ENCODE peak calls at places on chromosomes 12 and 14, in four cellular contexts. One of them, this sample, is unnamed.
A peak's percentile ranks its signal among the peaks of the same experiment; 100 is the strongest.

GRCh38 chr12:124750149-124750656 is 113.5 kb downstream of the SCARB1 start:
- DNase-seq in cerebellum: no peak
- DNase-seq in lung: no peak
- DNase-seq in AG04449: no peak
- DNase-seq in this sample: no peak

GRCh38 chr12:28936711-28937110 is 212.4 kb upstream of the FAR2 start:
- DNase-seq in AG04449: no peak
- DNase-seq in lung: no peak
- DNase-seq in cerebellum: peak; percentile 43
- DNase-seq in this sample: no peak

GRCh38 chr14:36647417-36647826 is 14.2 kb upstream of the PAX9 start:
- DNase-seq in cerebellum: no peak
- DNase-seq in lung: no peak
- DNase-seq in AG04449: no peak
- DNase-seq in this sample: no peak

GRCh38 chr14:50010752-50011151 is 105.6 kb downstream of the VCPKMT start:
- DNase-seq in lung: no peak
- DNase-seq in AG04449: no peak
- DNase-seq in cerebellum: no peak
- DNase-seq in this sample: no peak

GRCh38 chr14:102602421-102603292 is 10.2 kb downstream of the RCOR1 start:
- DNase-seq in AG04449: no peak
- DNase-seq in lung: no peak
- DNase-seq in cerebellum: no peak
- DNase-seq in this sample: no peak

GRCh38 chr14:50363734-50364113 is 33.0 kb downstream of the CDKL1 start:
- DNase-seq in AG04449: no peak
- DNase-seq in cerebellum: no peak
- DNase-seq in lung: no peak
- DNase-seq in this sample: no peak

GRCh38 chr14:99574099-99574880 is 29.7 kb downstream of the CCDC85C start:
- DNase-seq in cerebellum: no peak
- DNase-seq in lung: peak; percentile 69
- DNase-seq in AG04449: peak; percentile 55
- DNase-seq in this sample: peak; percentile 50

GRCh38 chr12:67649165-67650126 is 901 bp downstream of the DYRK2 start:
- DNase-seq in lung: no peak
- DNase-seq in cerebellum: peak; percentile 24
- DNase-seq in AG04449: no peak
- DNase-seq in this sample: no peak

GRCh38 chr14:58864751-58865519 is 227.2 kb downstream of the DACT1 start:
- DNase-seq in cerebellum: peak; percentile 55
- DNase-seq in lung: no peak
- DNase-seq in AG04449: no peak
- DNase-seq in this sample: peak; percentile 77

GRCh38 chr12:129704232-129704830 is 199.5 kb downstream of the TMEM132D start:
- DNase-seq in cerebellum: no peak
- DNase-seq in AG04449: no peak
- DNase-seq in lung: no peak
- DNase-seq in this sample: no peak

GRCh38 chr14:75946785-75947184 is 35.0 kb downstream of the TGFB3 start:
- DNase-seq in cerebellum: no peak
- DNase-seq in lung: no peak
- DNase-seq in AG04449: no peak
- DNase-seq in this sample: no peak

GRCh38 chr12:57738661-57739237 is at the start of gene AGAP2:
- DNase-seq in lung: no peak
- DNase-seq in cerebellum: peak; percentile 89
- DNase-seq in AG04449: no peak
- DNase-seq in this sample: no peak

GRCh38 chr12:26198742-26199141 is 3.4 kb downstream of the SSPN start:
- DNase-seq in AG04449: no peak
- DNase-seq in lung: no peak
- DNase-seq in cerebellum: no peak
- DNase-seq in this sample: peak; percentile 13

GRCh38 chr12:113239811-113240331 is 18.6 kb downstream of the TPCN1 start:
- DNase-seq in AG04449: no peak
- DNase-seq in lung: no peak
- DNase-seq in cerebellum: no peak
- DNase-seq in this sample: no peak